ENCODE peak calls at places on chromosomes 12 and 14, in five cellular contexts. Z, V, M, A and U are unnamed samples.

GRCh38 chr12:12024958-12025682 is 45.6 kb upstream of the BCL2L14 start:
- DNase-seq in Z (no peak), V (no peak), M (no peak), A (no peak), U (no peak)

GRCh38 chr12:54221402-54221984 is 32.7 kb upstream of the SMUG1 start:
- DNase-seq in Z (no peak), V (no peak), M (no peak), A (no peak), U (no peak)

GRCh38 chr14:97120204-97121120 is 323.3 kb downstream of the VRK1 start:
- DNase-seq in Z (no peak), V (no peak), M (peak; percentile 56), A (no peak), U (no peak)

GRCh38 chr12:14772946-14773345 is 30.3 kb downstream of the WBP11 start:
- DNase-seq in Z (no peak), V (no peak), M (no peak), A (no peak), U (no peak)

GRCh38 chr14:93042968-93043940 is 72.5 kb downstream of the ITPK1 start:
- DNase-seq in Z (peak; percentile 61), V (no peak), M (no peak), A (peak; percentile 86), U (no peak)

GRCh38 chr14:99231181-99231849 is 40.7 kb downstream of the BCL11B start:
- DNase-seq in Z (no peak), V (no peak), M (no peak), A (no peak), U (no peak)

GRCh38 chr12:105289114-105289904 is 41.2 kb upstream of the C12orf75 start:
- DNase-seq in Z (no peak), V (no peak), M (no peak), A (no peak), U (no peak)

GRCh38 chr12:31597066-31597465 is 6.1 kb upstream of the DENND5B start:
- DNase-seq in Z (no peak), V (no peak), M (no peak), A (no peak), U (no peak)

GRCh38 chr12:107331471-107331870 is 238.1 kb upstream of the CRY1 start:
- DNase-seq in Z (no peak), V (no peak), M (no peak), A (no peak), U (no peak)

GRCh38 chr14:104994988-104995387 is 9.4 kb downstream of the CLBA1 start:
- DNase-seq in Z (no peak), V (no peak), M (no peak), A (no peak), U (no peak)

GRCh38 chr12:63362801-63363200 is 211.8 kb upstream of the AVPR1A start:
- DNase-seq in Z (no peak), V (no peak), M (no peak), A (no peak), U (no peak)

GRCh38 chr12:28909291-28909690 is 239.8 kb upstream of the FAR2 start:
- DNase-seq in Z (no peak), V (no peak), M (no peak), A (no peak), U (no peak)

GRCh38 chr12:111720457-111720856 is 34.6 kb downstream of the ACAD10 start:
- DNase-seq in Z (no peak), V (no peak), M (no peak), A (no peak), U (no peak)

GRCh38 chr12:53932915-53933314 is 5.7 kb upstream of the HOXC13 start:
- DNase-seq in Z (no peak), V (no peak), M (no peak), A (no peak), U (no peak)